ENCODE peak calls at places on chromosomes 11 and 22, in seven cellular contexts. One of them, this sample, is unnamed.

GRCh38 chr11:46039990-46040389 is 81.3 kb downstream of the PHF21A start:
- DNase-seq in H1: no peak
- DNase-seq in GM10248: no peak
- DNase-seq in cardiac muscle cell: peak
- DNase-seq in fibroblast of mammary gland: peak
- DNase-seq in H9: no peak
- DNase-seq in choroid plexus epithelial cell: peak
- DNase-seq in this sample: no peak

GRCh38 chr11:102007567-102008437 is 39.4 kb upstream of the CFAP300 start:
- DNase-seq in choroid plexus epithelial cell: peak
- DNase-seq in H9: no peak
- DNase-seq in H1: no peak
- DNase-seq in GM10248: peak
- DNase-seq in fibroblast of mammary gland: peak
- DNase-seq in cardiac muscle cell: peak
- DNase-seq in this sample: no peak

GRCh38 chr11:2940930-2941821 is 12.0 kb upstream of the PHLDA2 start:
- DNase-seq in H9: no peak
- DNase-seq in H1: no peak
- DNase-seq in cardiac muscle cell: no peak
- DNase-seq in choroid plexus epithelial cell: no peak
- DNase-seq in fibroblast of mammary gland: no peak
- DNase-seq in GM10248: peak
- DNase-seq in this sample: no peak

GRCh38 chr11:110986016-110986415 is 259.5 kb upstream of the POU2AF2 start:
- DNase-seq in cardiac muscle cell: no peak
- DNase-seq in H9: no peak
- DNase-seq in fibroblast of mammary gland: no peak
- DNase-seq in H1: no peak
- DNase-seq in choroid plexus epithelial cell: no peak
- DNase-seq in GM10248: no peak
- DNase-seq in this sample: no peak

GRCh38 chr11:134538793-134539192 is 126.8 kb upstream of the B3GAT1 start:
- DNase-seq in fibroblast of mammary gland: no peak
- DNase-seq in H9: no peak
- DNase-seq in cardiac muscle cell: no peak
- DNase-seq in GM10248: no peak
- DNase-seq in H1: no peak
- DNase-seq in choroid plexus epithelial cell: no peak
- DNase-seq in this sample: no peak

GRCh38 chr22:20422271-20422958 is 15.2 kb downstream of the SCARF2 start:
- DNase-seq in H1: no peak
- DNase-seq in choroid plexus epithelial cell: no peak
- DNase-seq in H9: no peak
- DNase-seq in cardiac muscle cell: peak
- DNase-seq in fibroblast of mammary gland: peak
- DNase-seq in GM10248: no peak
- DNase-seq in this sample: no peak

GRCh38 chr22:43521716-43522115 is 109.9 kb downstream of the MPPED1 start:
- DNase-seq in choroid plexus epithelial cell: no peak
- DNase-seq in H1: no peak
- DNase-seq in cardiac muscle cell: no peak
- DNase-seq in H9: no peak
- DNase-seq in fibroblast of mammary gland: no peak
- DNase-seq in GM10248: no peak
- DNase-seq in this sample: no peak

GRCh38 chr11:93655581-93656255 is 5.8 kb upstream of the CEP295 start:
- DNase-seq in GM10248: no peak
- DNase-seq in H9: no peak
- DNase-seq in choroid plexus epithelial cell: no peak
- DNase-seq in cardiac muscle cell: no peak
- DNase-seq in H1: no peak
- DNase-seq in fibroblast of mammary gland: no peak
- DNase-seq in this sample: no peak

GRCh38 chr22:42697542-42698013 is 23.1 kb downstream of the A4GALT start:
- DNase-seq in fibroblast of mammary gland: peak
- DNase-seq in H1: no peak
- DNase-seq in GM10248: no peak
- DNase-seq in H9: no peak
- DNase-seq in cardiac muscle cell: peak
- DNase-seq in choroid plexus epithelial cell: peak
- DNase-seq in this sample: no peak

GRCh38 chr11:120556841-120557240 is 45.3 kb downstream of the GRIK4 start:
- DNase-seq in cardiac muscle cell: no peak
- DNase-seq in fibroblast of mammary gland: no peak
- DNase-seq in choroid plexus epithelial cell: no peak
- DNase-seq in H9: no peak
- DNase-seq in H1: no peak
- DNase-seq in GM10248: no peak
- DNase-seq in this sample: no peak

GRCh38 chr11:71385091-71385490 is 63.1 kb downstream of the DHCR7 start:
- DNase-seq in cardiac muscle cell: no peak
- DNase-seq in H1: no peak
- DNase-seq in fibroblast of mammary gland: no peak
- DNase-seq in H9: no peak
- DNase-seq in GM10248: no peak
- DNase-seq in choroid plexus epithelial cell: no peak
- DNase-seq in this sample: no peak

GRCh38 chr11:33448461-33449130 is 191.4 kb downstream of the HIPK3 start:
- DNase-seq in choroid plexus epithelial cell: no peak
- DNase-seq in H9: no peak
- DNase-seq in fibroblast of mammary gland: peak
- DNase-seq in cardiac muscle cell: peak
- DNase-seq in GM10248: no peak
- DNase-seq in H1: no peak
- DNase-seq in this sample: no peak

GRCh38 chr11:3894128-3894731 is 38.8 kb downstream of the STIM1 start:
- DNase-seq in choroid plexus epithelial cell: peak
- DNase-seq in H9: no peak
- DNase-seq in GM10248: peak
- DNase-seq in cardiac muscle cell: peak
- DNase-seq in H1: no peak
- DNase-seq in fibroblast of mammary gland: peak
- DNase-seq in this sample: no peak

GRCh38 chr11:44223261-44223660 is 86.7 kb downstream of the ALX4 start:
- DNase-seq in choroid plexus epithelial cell: peak
- DNase-seq in H1: no peak
- DNase-seq in H9: no peak
- DNase-seq in GM10248: no peak
- DNase-seq in cardiac muscle cell: peak
- DNase-seq in fibroblast of mammary gland: peak
- DNase-seq in this sample: no peak

GRCh38 chr11:28674432-28675076 is 566.4 kb downstream of the METTL15 start:
- DNase-seq in H9: peak
- DNase-seq in choroid plexus epithelial cell: peak
- DNase-seq in fibroblast of mammary gland: peak
- DNase-seq in cardiac muscle cell: peak
- DNase-seq in H1: peak
- DNase-seq in GM10248: no peak
- DNase-seq in this sample: no peak

GRCh38 chr11:15754221-15754620 is 602.1 kb downstream of the SOX6 start:
- DNase-seq in GM10248: no peak
- DNase-seq in H1: no peak
- DNase-seq in cardiac muscle cell: no peak
- DNase-seq in H9: no peak
- DNase-seq in fibroblast of mammary gland: no peak
- DNase-seq in choroid plexus epithelial cell: no peak
- DNase-seq in this sample: no peak

GRCh38 chr11:27868226-27868625 is 168.0 kb upstream of the BDNF start:
- DNase-seq in fibroblast of mammary gland: no peak
- DNase-seq in H1: no peak
- DNase-seq in H9: no peak
- DNase-seq in cardiac muscle cell: no peak
- DNase-seq in GM10248: no peak
- DNase-seq in choroid plexus epithelial cell: no peak
- DNase-seq in this sample: no peak

DNA sequence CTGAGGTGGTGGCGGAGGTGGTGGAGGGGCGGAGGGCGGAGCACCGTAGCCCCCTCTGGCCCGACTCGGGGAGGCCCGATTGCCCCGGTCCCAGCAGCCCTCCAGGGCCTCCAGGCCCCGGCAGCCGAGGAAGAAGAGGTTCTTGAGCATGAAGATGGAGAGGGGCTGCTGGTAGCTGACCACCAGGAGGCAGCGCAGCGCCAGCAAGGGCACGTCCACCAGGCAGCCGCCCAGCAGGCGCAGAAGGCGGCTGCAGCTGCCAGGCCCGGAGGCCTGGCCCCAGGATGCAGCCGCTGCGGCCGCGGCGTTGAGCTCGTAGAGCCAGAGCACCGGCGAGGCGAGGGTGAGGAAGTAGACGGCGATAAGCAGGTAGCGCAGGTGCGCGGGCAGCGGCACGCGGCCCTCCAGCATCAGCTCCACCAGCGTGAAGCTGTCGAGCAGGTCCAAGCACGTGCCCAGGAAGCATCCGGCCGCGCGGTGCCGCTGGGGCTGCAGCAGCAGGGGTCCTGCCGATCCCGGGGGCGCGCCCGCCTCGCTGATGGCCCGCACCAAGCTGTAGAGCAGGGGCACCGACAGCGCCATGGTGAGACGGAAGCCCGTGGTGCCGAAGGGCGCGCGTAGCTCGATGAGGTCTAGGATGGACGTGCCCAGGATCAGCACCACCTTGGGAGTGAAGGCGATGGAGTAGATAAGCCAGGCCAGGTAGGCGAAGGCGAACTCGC is 1.5 kb downstream of the TMEM121B start:
- DNase-seq in cardiac muscle cell: peak
- DNase-seq in choroid plexus epithelial cell: peak
- DNase-seq in GM10248: no peak
- DNase-seq in H9: peak
- DNase-seq in fibroblast of mammary gland: peak
- DNase-seq in H1: peak
- DNase-seq in this sample: no peak
- TF ChIP-seq CTCF in cardiac muscle cell: peak
- TF ChIP-seq CTCF in choroid plexus epithelial cell: peak
- TF ChIP-seq CTCF in GM10248: no peak
- TF ChIP-seq CTCF in H9: peak
- TF ChIP-seq CTCF in fibroblast of mammary gland: peak
- TF ChIP-seq CTCF in H1: peak
- TF ChIP-seq CTCF in this sample: peak

DNA sequence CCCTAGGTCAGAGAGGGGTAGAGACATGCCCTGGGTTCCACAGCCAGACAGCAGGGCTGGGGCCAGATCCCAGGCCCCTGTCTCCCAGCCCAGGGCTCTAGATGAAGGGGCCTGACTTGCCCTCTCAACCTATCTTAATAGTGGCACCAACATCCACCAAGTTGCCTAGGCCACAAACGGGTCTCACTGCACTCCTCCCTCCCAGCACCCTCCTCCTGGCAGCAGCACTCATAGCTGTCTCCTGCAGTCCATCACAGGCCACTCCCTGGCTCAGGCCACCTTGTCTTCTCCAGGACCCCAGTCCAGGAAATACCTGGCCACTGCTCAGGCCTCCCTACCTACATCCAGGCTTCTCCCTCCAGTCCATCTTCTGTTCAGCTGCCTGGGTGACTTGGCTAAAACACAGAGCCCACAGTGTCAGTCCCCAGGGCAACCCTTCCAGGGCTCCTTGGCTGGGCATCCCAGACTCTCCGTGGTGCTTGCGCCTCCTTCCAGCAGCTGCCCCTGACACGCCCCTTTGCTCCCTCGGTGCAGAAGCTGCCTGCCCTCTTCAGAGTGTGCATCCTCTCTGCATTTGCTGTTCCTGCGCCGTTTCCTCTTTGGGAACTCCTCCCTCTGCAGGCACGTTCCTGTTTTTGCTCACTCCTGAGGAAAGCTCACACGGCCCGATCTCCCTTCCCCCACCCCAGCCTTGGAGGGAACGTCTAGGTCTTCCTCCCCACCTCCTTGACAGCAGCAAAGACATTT is 40.5 kb downstream of the LRRC32 start:
- DNase-seq in H9: no peak
- DNase-seq in choroid plexus epithelial cell: peak
- DNase-seq in GM10248: no peak
- DNase-seq in cardiac muscle cell: peak
- DNase-seq in fibroblast of mammary gland: peak
- DNase-seq in H1: no peak
- DNase-seq in this sample: no peak
- TF ChIP-seq CTCF in H9: no peak
- TF ChIP-seq CTCF in choroid plexus epithelial cell: no peak
- TF ChIP-seq CTCF in GM10248: no peak
- TF ChIP-seq CTCF in cardiac muscle cell: peak
- TF ChIP-seq CTCF in fibroblast of mammary gland: peak
- TF ChIP-seq CTCF in H1: no peak
- TF ChIP-seq CTCF in this sample: no peak

GRCh38 chr22:45103756-45104155 is 60.0 kb upstream of the NUP50 start:
- DNase-seq in choroid plexus epithelial cell: no peak
- DNase-seq in fibroblast of mammary gland: no peak
- DNase-seq in H1: no peak
- DNase-seq in H9: peak
- DNase-seq in cardiac muscle cell: no peak
- DNase-seq in GM10248: no peak
- DNase-seq in this sample: no peak

GRCh38 chr22:45102896-45103420 is 60.8 kb upstream of the NUP50 start:
- DNase-seq in H1: no peak
- DNase-seq in H9: no peak
- DNase-seq in cardiac muscle cell: no peak
- DNase-seq in fibroblast of mammary gland: no peak
- DNase-seq in choroid plexus epithelial cell: no peak
- DNase-seq in GM10248: no peak
- DNase-seq in this sample: no peak

GRCh38 chr22:45099961-45100360 is 63.8 kb upstream of the NUP50 start:
- DNase-seq in fibroblast of mammary gland: no peak
- DNase-seq in choroid plexus epithelial cell: no peak
- DNase-seq in H9: no peak
- DNase-seq in GM10248: no peak
- DNase-seq in H1: no peak
- DNase-seq in cardiac muscle cell: no peak
- DNase-seq in this sample: no peak

GRCh38 chr22:45104313-45104712 is 59.4 kb upstream of the NUP50 start:
- DNase-seq in H9: no peak
- DNase-seq in fibroblast of mammary gland: no peak
- DNase-seq in H1: no peak
- DNase-seq in GM10248: no peak
- DNase-seq in choroid plexus epithelial cell: no peak
- DNase-seq in cardiac muscle cell: no peak
- DNase-seq in this sample: no peak

DNA sequence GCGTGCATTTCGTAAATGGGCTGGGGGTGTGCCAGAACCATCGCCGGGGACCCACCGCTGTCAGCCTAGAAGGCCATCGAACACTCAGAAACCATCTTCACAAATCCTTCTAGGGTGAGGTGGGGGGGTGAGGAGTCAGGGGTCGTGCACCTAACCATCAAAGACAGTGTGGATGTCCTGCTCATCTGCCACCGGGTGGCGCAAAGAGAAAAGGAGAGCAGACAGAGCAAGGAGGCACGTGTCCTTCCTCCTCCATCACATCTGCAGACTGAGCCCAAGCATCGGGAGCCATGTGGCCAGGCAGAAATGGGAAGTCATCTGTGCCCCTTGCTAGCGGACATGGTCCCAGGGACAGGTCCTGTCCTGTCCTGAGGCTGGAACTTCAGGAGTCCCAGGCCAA is 61.9 kb upstream of the NUP50 start:
- DNase-seq in choroid plexus epithelial cell: peak
- DNase-seq in fibroblast of mammary gland: peak
- DNase-seq in cardiac muscle cell: peak
- DNase-seq in H1: no peak
- DNase-seq in H9: peak
- DNase-seq in GM10248: peak
- DNase-seq in this sample: no peak
- TF ChIP-seq CTCF in choroid plexus epithelial cell: peak
- TF ChIP-seq CTCF in fibroblast of mammary gland: peak
- TF ChIP-seq CTCF in cardiac muscle cell: peak
- TF ChIP-seq CTCF in H1: peak
- TF ChIP-seq CTCF in H9: peak
- TF ChIP-seq CTCF in GM10248: peak
- TF ChIP-seq CTCF in this sample: peak

GRCh38 chr11:62621567-62622470 is at the start of gene B3GAT3:
- DNase-seq in cardiac muscle cell: peak
- DNase-seq in GM10248: peak
- DNase-seq in fibroblast of mammary gland: peak
- DNase-seq in H1: peak
- DNase-seq in choroid plexus epithelial cell: peak
- DNase-seq in H9: peak
- DNase-seq in this sample: peak
- TF ChIP-seq CTCF in cardiac muscle cell: no peak
- TF ChIP-seq CTCF in GM10248: no peak
- TF ChIP-seq CTCF in fibroblast of mammary gland: no peak
- TF ChIP-seq CTCF in H1: no peak
- TF ChIP-seq CTCF in choroid plexus epithelial cell: no peak
- TF ChIP-seq CTCF in H9: no peak
- TF ChIP-seq CTCF in this sample: peak